ENCODE peak calls at places on chromosomes 13 and 19, in six cellular contexts. X, E, O, T, P and D are unnamed samples.

GRCh38 chr19:41876847-41877489 is at the start of gene CD79A:
- DNase-seq in T (no peak), E (no peak), P (peak), O (no peak), X (no peak), D (no peak)

GRCh38 chr19:56167064-56167578 is 8.7 kb upstream of the GALP start:
- DNase-seq in X (no peak), O (no peak), P (no peak), E (no peak), T (no peak), D (no peak)

GRCh38 chr13:21137696-21138095 is 38.7 kb downstream of the SKA3 start:
- DNase-seq in X (peak), T (no peak), P (no peak), O (no peak), E (peak), D (no peak)

GRCh38 chr19:56295531-56296455 is 18.8 kb downstream of the ZSCAN5A start:
- DNase-seq in O (no peak), E (no peak), P (no peak), X (no peak), T (no peak), D (no peak)

GRCh38 chr13:33057019-33057785 is 41.0 kb downstream of the KL start:
- DNase-seq in E (no peak), T (no peak), P (no peak), X (peak), O (no peak), D (no peak)

GRCh38 chr13:113148940-113149503 is 9.4 kb upstream of the PROZ start:
- DNase-seq in X (no peak), T (no peak), P (no peak), O (no peak), E (no peak), D (no peak)

GRCh38 chr19:35468637-35469036 is 20.6 kb downstream of the FFAR2 start:
- DNase-seq in T (no peak), E (peak), X (peak), P (peak), O (peak), D (peak)

GRCh38 chr13:61695147-61695546 is 279.5 kb upstream of the PCDH20 start:
- DNase-seq in E (peak), T (no peak), O (no peak), X (no peak), P (no peak), D (no peak)

GRCh38 chr13:94858856-94859811 is 146.8 kb upstream of the SOX21 start:
- DNase-seq in P (no peak), O (no peak), X (no peak), E (no peak), T (no peak), D (no peak)

GRCh38 chr19:2650515-2650914 is 52.0 kb downstream of the GNG7 start:
- DNase-seq in O (no peak), T (no peak), X (peak), P (no peak), E (no peak), D (no peak)

GRCh38 chr19:313169-313987 is 22.2 kb upstream of the PLPP2 start:
- DNase-seq in P (no peak), T (no peak), E (no peak), O (no peak), X (no peak), D (no peak)

GRCh38 chr19:33484226-33484774 is 37.3 kb downstream of the PEPD start:
- DNase-seq in X (no peak), O (no peak), E (no peak), P (no peak), T (no peak), D (no peak)
- TF ChIP-seq ATF3 in X (no peak), O (no peak), E (no peak), P (no peak), T (no peak), D (no peak)

DNA sequence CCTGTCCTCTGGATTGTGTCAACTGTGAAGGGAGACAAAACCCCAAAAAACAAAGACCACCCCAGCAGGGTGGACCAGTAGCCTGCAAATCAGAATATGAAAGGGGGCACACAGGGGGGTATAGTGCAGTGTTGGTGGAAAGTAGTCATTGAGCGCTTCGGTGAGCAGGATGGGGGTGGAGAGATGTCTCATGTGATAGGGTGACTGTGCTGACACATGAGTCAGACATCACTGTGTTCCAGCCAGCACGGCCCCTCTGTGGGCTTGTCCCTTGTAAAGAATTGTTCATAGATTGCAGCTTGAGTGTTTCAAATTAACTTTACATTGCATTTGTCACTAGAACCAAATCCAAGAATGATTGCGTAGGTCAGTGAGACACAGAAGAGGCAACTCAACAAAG is 7.4 kb downstream of the ZNF440 start:
- DNase-seq in O (no peak), E (no peak), X (no peak), T (no peak), P (no peak), D (peak)
- TF ChIP-seq ATF3 in O (no peak), E (no peak), X (no peak), T (no peak), P (no peak), D (no peak)

GRCh38 chr13:79779061-79779460 is 298.1 kb downstream of the NDFIP2 start:
- DNase-seq in X (no peak), T (no peak), O (no peak), P (no peak), E (no peak), D (no peak)

GRCh38 chr13:79777504-79777903 is 296.5 kb downstream of the NDFIP2 start:
- DNase-seq in P (no peak), X (no peak), O (no peak), T (no peak), E (no peak), D (no peak)

GRCh38 chr13:79780240-79780639 is 299.3 kb downstream of the NDFIP2 start:
- DNase-seq in P (peak), E (no peak), T (no peak), O (no peak), X (no peak), D (no peak)

GRCh38 chr13:79781829-79782540 is 301.0 kb downstream of the NDFIP2 start:
- DNase-seq in P (no peak), X (no peak), E (no peak), T (no peak), O (no peak), D (no peak)

DNA sequence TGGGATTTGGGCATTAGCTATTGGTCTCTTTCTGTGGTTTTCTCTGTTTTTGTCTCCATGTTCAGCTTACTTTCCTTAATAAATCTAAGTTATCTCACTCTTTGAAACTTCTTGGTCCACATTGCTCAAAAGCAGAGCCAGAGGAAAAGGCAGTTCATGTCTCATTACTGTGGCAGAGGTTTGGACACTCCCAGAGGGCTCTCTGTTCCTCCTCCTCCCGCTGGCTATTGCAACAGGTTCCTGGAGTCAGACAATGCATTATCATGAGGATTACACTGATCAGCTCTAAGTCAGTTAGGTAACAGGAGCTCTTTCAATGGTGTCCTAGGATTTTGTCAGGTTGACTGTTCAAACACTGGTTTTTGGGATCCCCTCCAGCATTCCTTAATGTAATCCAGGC is 298.8 kb downstream of the NDFIP2 start:
- DNase-seq in P (no peak), E (no peak), X (peak), T (no peak), O (no peak), D (no peak)
- TF ChIP-seq ATF3 in P (no peak), E (no peak), X (no peak), T (no peak), O (no peak), D (no peak)

GRCh38 chr19:3656073-3656746 is 29.6 kb upstream of the CACTIN start:
- DNase-seq in O (no peak), X (no peak), T (no peak), P (no peak), E (no peak), D (no peak)
- TF ChIP-seq ATF3 in O (no peak), X (no peak), T (no peak), P (no peak), E (no peak), D (no peak)

GRCh38 chr13:79429309-79429708 is 23.3 kb upstream of the RBM26 start:
- DNase-seq in O (no peak), P (no peak), X (no peak), T (no peak), E (no peak), D (no peak)

GRCh38 chr13:79423340-79423739 is 17.3 kb upstream of the RBM26 start:
- DNase-seq in P (no peak), E (no peak), O (no peak), X (no peak), T (no peak), D (no peak)

GRCh38 chr13:79423801-79424642 is 18.0 kb upstream of the RBM26 start:
- DNase-seq in T (no peak), P (no peak), E (peak), X (peak), O (no peak), D (peak)

GRCh38 chr13:79432086-79432485 is 26.0 kb upstream of the RBM26 start:
- DNase-seq in X (no peak), T (no peak), O (no peak), E (no peak), P (no peak), D (no peak)

GRCh38 chr13:79427265-79427664 is 21.2 kb upstream of the RBM26 start:
- DNase-seq in P (no peak), X (no peak), O (no peak), E (no peak), T (no peak), D (no peak)
- TF ChIP-seq ATF3 in P (no peak), X (no peak), O (no peak), E (no peak), T (no peak), D (no peak)

GRCh38 chr19:6739884-6740588 is 556 bp downstream of the TRIP10 start:
- DNase-seq in P (no peak), T (no peak), X (no peak), O (peak), E (no peak), D (peak)
- TF ChIP-seq ATF3 in P (no peak), T (no peak), X (no peak), O (no peak), E (no peak), D (no peak)

GRCh38 chr19:5133986-5134595 is 165.2 kb downstream of the KDM4B start:
- DNase-seq in T (no peak), E (no peak), O (no peak), P (no peak), X (no peak), D (no peak)

GRCh38 chr19:5132698-5133651 is 164.1 kb downstream of the KDM4B start:
- DNase-seq in X (no peak), P (no peak), T (no peak), E (no peak), O (no peak), D (no peak)

GRCh38 chr19:5130371-5131030 is 161.6 kb downstream of the KDM4B start:
- DNase-seq in E (no peak), P (peak), O (no peak), T (no peak), X (no peak), D (no peak)

GRCh38 chr19:5131031-5131865 is 162.3 kb downstream of the KDM4B start:
- DNase-seq in X (no peak), E (no peak), T (no peak), P (peak), O (peak), D (peak)

DNA sequence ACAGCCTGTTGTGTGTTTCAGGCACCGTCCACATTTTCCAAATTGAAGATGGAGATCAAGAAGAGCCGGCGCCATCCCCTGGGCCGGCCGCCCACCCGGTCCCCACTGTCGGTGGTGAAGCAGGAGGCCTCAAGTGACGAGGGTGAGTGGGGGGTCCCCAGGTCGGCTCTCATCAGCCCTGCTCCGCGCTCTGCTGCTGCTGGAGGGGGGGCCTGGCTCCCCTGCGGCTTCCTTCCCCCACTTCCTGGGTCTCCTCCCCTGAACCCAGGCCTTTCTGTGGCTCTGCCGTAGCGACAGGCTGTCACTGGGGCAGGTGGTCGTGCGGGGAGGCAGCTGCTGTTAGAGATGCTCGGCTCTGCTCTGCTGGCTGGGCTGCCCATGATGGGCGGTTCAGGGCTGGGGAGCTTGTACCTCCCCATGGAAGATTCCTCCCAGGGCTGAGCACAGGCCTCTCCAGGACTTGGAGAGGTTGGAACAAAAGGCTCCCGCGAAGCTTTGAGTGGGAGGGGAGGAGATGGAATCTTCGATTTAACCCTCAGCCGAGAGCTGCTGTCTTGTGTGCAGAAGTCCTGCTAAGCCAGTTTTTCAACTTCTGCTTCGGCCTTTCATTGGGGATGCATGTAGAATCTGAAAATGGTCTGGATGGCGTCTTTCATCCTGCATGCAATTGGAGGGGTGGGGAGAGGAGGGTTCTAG is 163.1 kb downstream of the KDM4B start:
- DNase-seq in E (no peak), O (no peak), X (no peak), T (no peak), P (no peak), D (no peak)
- TF ChIP-seq ATF3 in E (no peak), O (no peak), X (no peak), T (no peak), P (no peak), D (no peak)

DNA sequence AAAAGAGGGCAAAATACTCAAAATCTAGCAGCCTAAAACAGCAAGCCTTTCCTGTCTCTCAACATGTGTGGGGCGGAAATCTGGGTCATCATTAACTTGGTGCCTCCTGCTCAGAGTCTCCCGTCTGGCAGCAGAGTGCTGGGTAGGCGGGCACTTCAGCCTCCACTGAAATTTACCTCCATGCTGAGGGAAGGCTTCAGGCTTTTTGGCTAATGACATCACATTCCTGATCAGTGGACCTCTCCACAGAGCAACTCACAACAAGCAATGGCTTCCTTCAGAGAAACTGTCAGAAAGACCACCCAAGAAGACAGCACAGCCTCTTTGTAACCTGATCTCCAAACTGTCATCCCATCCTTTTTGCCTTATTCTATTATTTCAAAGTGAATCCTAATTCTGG is 1109.0 kb downstream of the UQCRFS1 start:
- DNase-seq in P (no peak), X (no peak), O (peak), E (no peak), T (no peak), D (no peak)
- TF ChIP-seq ATF3 in P (no peak), X (no peak), O (no peak), E (no peak), T (no peak), D (no peak)

GRCh38 chr19:49690656-49691242 is at the start of gene CPT1C:
- DNase-seq in P (no peak), O (peak), X (no peak), T (peak), E (no peak), D (no peak)

GRCh38 chr19:49689133-49690072 is at the start of gene ADM5:
- DNase-seq in E (no peak), P (no peak), X (no peak), O (peak), T (no peak), D (no peak)

GRCh38 chr19:49692102-49692599 is 1.2 kb downstream of the CPT1C start:
- DNase-seq in T (no peak), X (no peak), E (no peak), O (no peak), P (no peak), D (no peak)

GRCh38 chr19:49690073-49690655 is 752 bp upstream of the CPT1C start:
- DNase-seq in P (no peak), E (no peak), O (no peak), T (no peak), X (no peak), D (no peak)

GRCh38 chr19:49691243-49692101 is 556 bp downstream of the CPT1C start:
- DNase-seq in O (peak), P (no peak), X (no peak), E (no peak), T (no peak), D (no peak)
- TF ChIP-seq ATF3 in O (no peak), P (no peak), X (no peak), E (no peak), T (no peak), D (no peak)

GRCh38 chr13:47546265-47546962 is 454.7 kb downstream of the SUCLA2 start:
- DNase-seq in O (no peak), E (no peak), T (no peak), X (no peak), P (no peak), D (no peak)

GRCh38 chr13:47545206-47545605 is 455.9 kb downstream of the SUCLA2 start:
- DNase-seq in E (no peak), X (no peak), P (no peak), T (no peak), O (no peak), D (no peak)

GRCh38 chr13:47548294-47548825 is 452.7 kb downstream of the SUCLA2 start:
- DNase-seq in T (no peak), P (no peak), X (no peak), O (no peak), E (no peak), D (no peak)

GRCh38 chr13:47546963-47547345 is 454.1 kb downstream of the SUCLA2 start:
- DNase-seq in E (no peak), X (no peak), O (no peak), P (no peak), T (no peak), D (no peak)

GRCh38 chr13:47545630-47546029 is 455.4 kb downstream of the SUCLA2 start:
- DNase-seq in X (no peak), P (no peak), E (no peak), O (no peak), T (no peak), D (no peak)
- TF ChIP-seq ATF3 in X (no peak), P (no peak), E (no peak), O (no peak), T (no peak), D (no peak)